ENCODE peak calls at places on chromosome 12, in four cellular contexts. M, W, F and C are unnamed samples.

GRCh38 chr12:124428136-124428791 is 133.4 kb downstream of the RFLNA start:
- DNase-seq in M (no peak), W (no peak), F (no peak), C (peak)

GRCh38 chr12:58140395-58140794 is 199.0 kb downstream of the ATP23 start:
- DNase-seq in M (no peak), F (no peak), W (no peak), C (no peak)

GRCh38 chr12:17661250-17661649 is 428.7 kb downstream of the RERGL start:
- DNase-seq in M (no peak), W (no peak), F (no peak), C (peak)

GRCh38 chr12:122081697-122082221 is 3.2 kb downstream of the MLXIP start:
- DNase-seq in M (no peak), W (peak), F (no peak), C (no peak)

GRCh38 chr12:111599459-111600295 is 562 bp upstream of the ATXN2 start:
- DNase-seq in M (peak), W (peak), F (peak), C (peak)

GRCh38 chr12:78226763-78227162 is 396.1 kb downstream of the NAV3 start:
- DNase-seq in F (no peak), M (no peak), W (no peak), C (no peak)

GRCh38 chr12:85557850-85558249 is 277.8 kb downstream of the ALX1 start:
- DNase-seq in M (no peak), W (no peak), F (no peak), C (no peak)

GRCh38 chr12:3137268-3137761 is 60.1 kb downstream of the TSPAN9 start:
- DNase-seq in W (peak), M (peak), F (no peak), C (peak)

GRCh38 chr12:16611146-16611545 is 5.2 kb upstream of the LMO3 start:
- DNase-seq in F (no peak), W (no peak), M (no peak), C (no peak)

GRCh38 chr12:64452559-64453329 is 824 bp downstream of the TBK1 start:
- DNase-seq in M (no peak), W (no peak), F (peak), C (peak)

GRCh38 chr12:92573104-92573503 is 129.7 kb upstream of the PLEKHG7 start:
- DNase-seq in M (no peak), F (no peak), W (no peak), C (no peak)

GRCh38 chr12:50520808-50521207 is 16.0 kb downstream of the DIP2B start:
- DNase-seq in M (no peak), F (no peak), W (no peak), C (no peak)

GRCh38 chr12:2959194-2959507 is at the start of gene TEAD4:
- DNase-seq in W (no peak), M (peak), F (peak), C (peak)

GRCh38 chr12:6230321-6231110 is 30.3 kb downstream of the CD9 start:
- DNase-seq in W (peak), M (no peak), F (no peak), C (peak)

GRCh38 chr12:31019561-31020308 is 53.9 kb upstream of the DDX11 start:
- DNase-seq in M (no peak), F (no peak), W (no peak), C (no peak)

GRCh38 chr12:48980953-48981756 is 3.0 kb downstream of the WNT1 start:
- DNase-seq in W (no peak), M (peak), F (peak), C (no peak)

GRCh38 chr12:75760481-75761324 is 249.3 kb upstream of the KRR1 start:
- DNase-seq in F (no peak), W (no peak), M (no peak), C (no peak)

GRCh38 chr12:68180792-68181744 is 21.5 kb upstream of the IFNG start:
- DNase-seq in W (no peak), M (no peak), F (no peak), C (no peak)

GRCh38 chr12:111434680-111435338 is 29.1 kb downstream of the SH2B3 start:
- DNase-seq in W (peak), F (no peak), M (no peak), C (no peak)

GRCh38 chr12:11688831-11689230 is 39.4 kb downstream of the ETV6 start:
- DNase-seq in W (no peak), F (no peak), M (no peak), C (no peak)

GRCh38 chr12:132487311-132487741 is 2.6 kb upstream of the FBRSL1 start:
- DNase-seq in M (no peak), W (peak), F (no peak), C (peak)